ENCODE peak calls at places on chromosomes 7 and 10, in four cellular contexts. One of them, this sample, is unnamed.

GRCh38 chr10:72328045-72328828 is 26.5 kb downstream of the DNAJB12 start:
- DNase-seq in esophagus muscularis mucosa: peak
- DNase-seq in prostate gland: peak
- DNase-seq in A549: peak
- DNase-seq in this sample: peak

GRCh38 chr7:137657476-137658193 is 189.1 kb downstream of the DGKI start:
- DNase-seq in esophagus muscularis mucosa: no peak
- DNase-seq in prostate gland: no peak
- DNase-seq in A549: no peak
- DNase-seq in this sample: no peak

GRCh38 chr7:150417863-150418262 is 32.6 kb upstream of the GIMAP8 start:
- DNase-seq in esophagus muscularis mucosa: no peak
- DNase-seq in prostate gland: no peak
- DNase-seq in A549: no peak
- DNase-seq in this sample: no peak

GRCh38 chr7:23963461-23963860 is 253.4 kb downstream of the STK31 start:
- DNase-seq in esophagus muscularis mucosa: no peak
- DNase-seq in prostate gland: no peak
- DNase-seq in A549: no peak
- DNase-seq in this sample: no peak

GRCh38 chr10:52762088-52762487 is 10.5 kb downstream of the MBL2 start:
- DNase-seq in esophagus muscularis mucosa: no peak
- DNase-seq in prostate gland: no peak
- DNase-seq in A549: no peak
- DNase-seq in this sample: no peak

GRCh38 chr7:150405584-150406310 is 26.6 kb downstream of the ZNF775 start:
- DNase-seq in esophagus muscularis mucosa: no peak
- DNase-seq in prostate gland: no peak
- DNase-seq in A549: no peak
- DNase-seq in this sample: peak

GRCh38 chr10:13528875-13529713 is at the start of gene BEND7:
- DNase-seq in esophagus muscularis mucosa: no peak
- DNase-seq in prostate gland: no peak
- DNase-seq in A549: peak
- DNase-seq in this sample: peak

GRCh38 chr10:114408968-114409444 is 4.7 kb upstream of the AFAP1L2 start:
- DNase-seq in esophagus muscularis mucosa: no peak
- DNase-seq in prostate gland: no peak
- DNase-seq in A549: no peak
- DNase-seq in this sample: no peak

GRCh38 chr7:152103066-152103465 is 77.6 kb downstream of the GALNT11 start:
- DNase-seq in esophagus muscularis mucosa: no peak
- DNase-seq in prostate gland: no peak
- DNase-seq in A549: no peak
- DNase-seq in this sample: no peak

GRCh38 chr7:2635810-2636701 is 4.3 kb downstream of the TTYH3 start:
- DNase-seq in esophagus muscularis mucosa: no peak
- DNase-seq in prostate gland: no peak
- DNase-seq in A549: no peak
- DNase-seq in this sample: no peak

GRCh38 chr10:94725871-94726270 is 36.6 kb upstream of the CYP2C19 start:
- DNase-seq in esophagus muscularis mucosa: no peak
- DNase-seq in prostate gland: no peak
- DNase-seq in A549: peak
- DNase-seq in this sample: peak

GRCh38 chr7:137953043-137953691 is 48.7 kb downstream of the CREB3L2 start:
- DNase-seq in esophagus muscularis mucosa: no peak
- DNase-seq in prostate gland: no peak
- DNase-seq in A549: no peak
- DNase-seq in this sample: peak

GRCh38 chr7:124718032-124718766 is 47.4 kb downstream of the GPR37 start:
- DNase-seq in esophagus muscularis mucosa: no peak
- DNase-seq in prostate gland: no peak
- DNase-seq in A549: peak
- DNase-seq in this sample: no peak

GRCh38 chr7:1939434-1940401 is 269.6 kb downstream of the ELFN1 start:
- DNase-seq in esophagus muscularis mucosa: no peak
- DNase-seq in prostate gland: no peak
- DNase-seq in A549: no peak
- DNase-seq in this sample: no peak

GRCh38 chr7:37999673-38000072 is 79.2 kb downstream of the EPDR1 start:
- DNase-seq in esophagus muscularis mucosa: no peak
- DNase-seq in prostate gland: no peak
- DNase-seq in A549: no peak
- DNase-seq in this sample: peak

GRCh38 chr7:140041626-140042385 is 20.9 kb downstream of the PARP12 start:
- DNase-seq in esophagus muscularis mucosa: no peak
- DNase-seq in prostate gland: no peak
- DNase-seq in A549: no peak
- DNase-seq in this sample: no peak

GRCh38 chr7:45986355-45987298 is 65.6 kb upstream of the IGFBP3 start:
- DNase-seq in esophagus muscularis mucosa: peak
- DNase-seq in prostate gland: no peak
- DNase-seq in A549: no peak
- DNase-seq in this sample: no peak

GRCh38 chr10:44051584-44052385 is 333.1 kb downstream of the CXCL12 start:
- DNase-seq in esophagus muscularis mucosa: peak
- DNase-seq in prostate gland: no peak
- DNase-seq in A549: no peak
- DNase-seq in this sample: peak

GRCh38 chr7:23247602-23248335 is 1.2 kb downstream of the GPNMB start:
- DNase-seq in esophagus muscularis mucosa: no peak
- DNase-seq in prostate gland: no peak
- DNase-seq in A549: no peak
- DNase-seq in this sample: no peak

GRCh38 chr10:48478980-48479811 is 125.7 kb downstream of the ARHGAP22 start:
- DNase-seq in esophagus muscularis mucosa: no peak
- DNase-seq in prostate gland: no peak
- DNase-seq in A549: no peak
- DNase-seq in this sample: no peak

GRCh38 chr7:98681496-98681895 is 64.4 kb downstream of the NPTX2 start:
- DNase-seq in esophagus muscularis mucosa: no peak
- DNase-seq in prostate gland: no peak
- DNase-seq in A549: no peak
- DNase-seq in this sample: no peak

GRCh38 chr7:38862666-38863065 is 46.3 kb downstream of the VPS41 start:
- DNase-seq in esophagus muscularis mucosa: no peak
- DNase-seq in prostate gland: no peak
- DNase-seq in A549: no peak
- DNase-seq in this sample: no peak

GRCh38 chr10:29841724-29842649 is 207.2 kb upstream of the SVIL start:
- DNase-seq in esophagus muscularis mucosa: no peak
- DNase-seq in prostate gland: peak
- DNase-seq in A549: peak
- DNase-seq in this sample: peak

GRCh38 chr10:126500866-126501265 is 112.6 kb upstream of the ADAM12 start:
- DNase-seq in esophagus muscularis mucosa: peak
- DNase-seq in prostate gland: no peak
- DNase-seq in A549: no peak
- DNase-seq in this sample: no peak

GRCh38 chr7:102101926-102102325 is 184.7 kb upstream of the SH2B2 start:
- DNase-seq in esophagus muscularis mucosa: peak
- DNase-seq in prostate gland: no peak
- DNase-seq in A549: no peak
- DNase-seq in this sample: no peak

GRCh38 chr7:102099474-102099873 is 187.2 kb upstream of the SH2B2 start:
- DNase-seq in esophagus muscularis mucosa: peak
- DNase-seq in prostate gland: no peak
- DNase-seq in A549: no peak
- DNase-seq in this sample: no peak

GRCh38 chr7:102098986-102099385 is 187.7 kb upstream of the SH2B2 start:
- DNase-seq in esophagus muscularis mucosa: peak
- DNase-seq in prostate gland: no peak
- DNase-seq in A549: no peak
- DNase-seq in this sample: no peak

GRCh38 chr7:102103027-102103372 is 183.7 kb upstream of the SH2B2 start:
- DNase-seq in esophagus muscularis mucosa: no peak
- DNase-seq in prostate gland: no peak
- DNase-seq in A549: no peak
- DNase-seq in this sample: no peak

GRCh38 chr7:102101111-102101551 is 185.5 kb upstream of the SH2B2 start:
- DNase-seq in esophagus muscularis mucosa: peak
- DNase-seq in prostate gland: no peak
- DNase-seq in A549: no peak
- DNase-seq in this sample: no peak
- H3K27ac ChIP-seq in esophagus muscularis mucosa: no peak
- H3K27ac ChIP-seq in prostate gland: no peak
- H3K27ac ChIP-seq in A549: no peak
- H3K27ac ChIP-seq in this sample: no peak

DNA sequence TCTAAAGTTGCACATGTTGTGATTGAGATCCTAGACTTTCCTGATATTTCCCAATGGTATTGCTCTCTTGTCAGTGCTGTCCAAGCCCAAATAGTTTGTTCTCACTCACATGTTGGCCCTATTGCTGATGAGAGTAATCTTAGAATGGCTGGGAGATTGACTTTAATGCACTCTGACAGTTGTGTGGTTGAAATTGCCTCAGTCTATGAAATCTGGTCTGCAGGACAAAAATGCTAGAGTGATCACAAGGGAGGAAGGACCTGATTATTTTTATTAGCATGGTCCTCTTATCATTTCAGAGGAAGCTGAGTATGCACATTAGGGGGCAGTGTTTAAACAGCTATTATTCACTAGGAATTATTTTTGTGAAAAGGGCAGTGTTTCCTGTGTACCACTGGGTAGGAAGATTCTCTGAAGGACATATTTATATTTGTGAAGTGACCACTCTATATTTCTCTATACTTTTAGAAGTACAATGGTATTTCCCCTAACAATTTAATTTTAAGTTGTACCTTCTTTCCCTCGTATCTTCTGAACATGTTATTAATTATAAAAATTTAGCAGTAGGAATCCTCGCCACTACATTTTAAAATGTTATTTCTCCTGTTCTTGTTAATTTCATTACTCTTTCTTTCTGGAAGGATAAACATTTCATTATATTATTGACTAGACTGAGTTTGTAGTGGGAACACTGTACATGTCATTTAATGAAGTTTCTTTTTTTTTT is 64.4 kb downstream of the SUGCT start:
- DNase-seq in esophagus muscularis mucosa: no peak
- DNase-seq in prostate gland: no peak
- DNase-seq in A549: peak
- DNase-seq in this sample: peak
- TF ChIP-seq CTCF in esophagus muscularis mucosa: peak
- TF ChIP-seq CTCF in prostate gland: no peak
- TF ChIP-seq CTCF in A549: peak
- TF ChIP-seq CTCF in this sample: peak

GRCh38 chr10:125016123-125016522 is 74.2 kb downstream of the ZRANB1 start:
- DNase-seq in esophagus muscularis mucosa: no peak
- DNase-seq in prostate gland: no peak
- DNase-seq in A549: no peak
- DNase-seq in this sample: no peak
- H3K4me3 ChIP-seq in esophagus muscularis mucosa: no peak
- H3K4me3 ChIP-seq in prostate gland: no peak
- H3K4me3 ChIP-seq in A549: no peak
- H3K4me3 ChIP-seq in this sample: no peak

DNA sequence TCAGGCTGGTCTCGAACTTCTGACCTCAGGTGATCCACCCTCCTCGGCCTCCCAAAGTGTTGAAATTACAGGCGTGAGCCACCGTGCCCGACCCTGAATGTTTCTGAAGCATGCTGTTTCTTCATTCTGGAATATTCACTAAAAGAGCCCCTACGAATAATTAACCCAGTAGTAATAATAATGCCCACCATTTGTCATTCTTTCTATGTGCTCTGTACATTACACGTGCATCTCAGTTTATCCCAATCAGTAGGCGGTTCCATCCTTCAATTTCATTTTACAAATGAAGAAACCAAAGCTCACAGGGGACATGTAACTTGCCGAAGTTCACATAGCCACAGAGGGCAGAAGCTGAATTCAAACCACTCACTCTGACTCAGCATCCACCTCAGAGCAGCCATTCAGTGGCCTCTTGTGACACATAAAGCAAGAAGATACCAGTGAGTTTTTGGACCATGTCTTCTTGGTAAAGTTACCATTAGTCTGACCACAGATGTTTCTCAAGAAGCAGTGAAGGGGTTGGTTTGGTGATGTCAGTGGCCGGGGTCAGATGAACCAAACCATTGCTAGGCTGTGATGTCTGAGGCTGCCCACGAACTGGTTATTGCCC is 71.9 kb upstream of the DUSP5 start:
- DNase-seq in esophagus muscularis mucosa: no peak
- DNase-seq in prostate gland: no peak
- DNase-seq in A549: peak
- DNase-seq in this sample: no peak
- H3K27ac ChIP-seq in esophagus muscularis mucosa: no peak
- H3K27ac ChIP-seq in prostate gland: no peak
- H3K27ac ChIP-seq in A549: peak
- H3K27ac ChIP-seq in this sample: no peak

GRCh38 chr7:92988051-92988450 is 129.7 kb downstream of the SAMD9 start:
- DNase-seq in esophagus muscularis mucosa: no peak
- DNase-seq in prostate gland: peak
- DNase-seq in A549: peak
- DNase-seq in this sample: no peak
- TF ChIP-seq CTCF in esophagus muscularis mucosa: peak
- TF ChIP-seq CTCF in prostate gland: peak
- TF ChIP-seq CTCF in A549: peak
- TF ChIP-seq CTCF in this sample: peak

GRCh38 chr7:11341285-11341944 is 367.7 kb downstream of the PHF14 start:
- DNase-seq in esophagus muscularis mucosa: no peak
- DNase-seq in prostate gland: peak
- DNase-seq in A549: peak
- DNase-seq in this sample: peak
- H3K4me3 ChIP-seq in esophagus muscularis mucosa: no peak
- H3K4me3 ChIP-seq in prostate gland: no peak
- H3K4me3 ChIP-seq in A549: no peak
- H3K4me3 ChIP-seq in this sample: no peak

GRCh38 chr7:47571355-47572100 is 10.4 kb downstream of the TNS3 start:
- DNase-seq in esophagus muscularis mucosa: peak
- DNase-seq in prostate gland: no peak
- DNase-seq in A549: peak
- DNase-seq in this sample: peak
- H3K27ac ChIP-seq in esophagus muscularis mucosa: peak
- H3K27ac ChIP-seq in prostate gland: peak
- H3K27ac ChIP-seq in A549: peak
- H3K27ac ChIP-seq in this sample: no peak